ENCODE peak calls at places on chromosomes 16 and 17, in five cellular contexts. L is A549, Q is K562, Z is HepG2, R is GM12878. P is an unnamed sample.

GRCh38 chr16:82138478-82139285 is 31.3 kb downstream of the MPHOSPH6 start:
- DNase-seq in Z (no peak), L (no peak), R (no peak), Q (no peak), P (peak)

GRCh38 chr17:28878981-28879380 is 18.6 kb downstream of the FLOT2 start:
- DNase-seq in Z (peak), L (peak), R (no peak), Q (peak), P (peak)

GRCh38 chr17:51057534-51057933 is 63.1 kb downstream of the SPAG9 start:
- DNase-seq in Q (no peak), L (no peak), R (no peak), Z (no peak), P (no peak)

GRCh38 chr17:82030470-82031302 is 792 bp upstream of the RAC3 start:
- DNase-seq in L (peak), Q (peak), R (no peak), Z (no peak), P (peak)

GRCh38 chr17:45895969-45896793 is 1.8 kb downstream of the MAPT start:
- DNase-seq in Q (no peak), L (peak), R (no peak), Z (no peak), P (peak)

GRCh38 chr16:19106625-19107020 is 7.1 kb upstream of the ITPRIPL2 start:
- DNase-seq in L (no peak), Z (no peak), Q (no peak), R (no peak), P (no peak)

GRCh38 chr17:74987909-74988711 is 678 bp downstream of the CDR2L start:
- DNase-seq in Z (no peak), R (no peak), Q (peak), L (peak), P (peak)

GRCh38 chr17:8126306-8127066 is 2.6 kb upstream of the HES7 start:
- DNase-seq in L (peak), R (no peak), Z (no peak), Q (peak), P (peak)

GRCh38 chr17:42553161-42553818 is 567 bp downstream of the HSD17B1 start:
- DNase-seq in L (peak), Z (no peak), R (no peak), Q (peak), P (peak)

GRCh38 chr16:82169861-82170845 is at the start of gene MPHOSPH6:
- DNase-seq in Z (peak), L (peak), Q (peak), R (peak), P (peak)

GRCh38 chr17:78117027-78117981 is 11.3 kb downstream of the TMC6 start:
- DNase-seq in L (no peak), Q (no peak), R (no peak), Z (no peak), P (peak)

GRCh38 chr17:81002409-81003361 is 11.0 kb downstream of the CHMP6 start:
- DNase-seq in R (no peak), Z (no peak), L (no peak), Q (peak), P (no peak)

GRCh38 chr17:4444782-4445473 is 11.2 kb downstream of the SPNS3 start:
- DNase-seq in L (peak), R (no peak), Q (no peak), Z (no peak), P (no peak)

GRCh38 chr17:66228887-66229782 is at the start of gene APOH:
- DNase-seq in L (peak), R (no peak), Q (no peak), Z (peak), P (no peak)

GRCh38 chr17:16282522-16282921 is 65.5 kb downstream of the PIGL start:
- DNase-seq in Z (no peak), R (no peak), L (peak), Q (no peak), P (no peak)

GRCh38 chr17:66726371-66726770 is 108.5 kb upstream of the CACNG5 start:
- DNase-seq in L (no peak), R (no peak), Z (no peak), Q (no peak), P (no peak)

GRCh38 chr17:54977744-54978143 is 9.2 kb downstream of the STXBP4 start:
- DNase-seq in Q (no peak), L (no peak), R (no peak), Z (no peak), P (no peak)

GRCh38 chr16:88611220-88611821 is 27.1 kb upstream of the IL17C start:
- DNase-seq in Z (no peak), R (no peak), L (no peak), Q (no peak), P (peak)
- TF ChIP-seq JUNB in Z (no peak), R (no peak), L (no peak), Q (no peak), P (no peak)

GRCh38 chr17:76139801-76140660 is 1.0 kb downstream of the FOXJ1 start:
- DNase-seq in R (no peak), Z (no peak), L (no peak), Q (peak), P (peak)
- TF ChIP-seq JUNB in R (no peak), Z (no peak), L (no peak), Q (no peak), P (no peak)

GRCh38 chr17:43856141-43856540 is 9.2 kb downstream of the CD300LG start:
- DNase-seq in L (no peak), Z (no peak), R (no peak), Q (no peak), P (no peak)

GRCh38 chr17:43852571-43852970 is 5.6 kb downstream of the CD300LG start:
- DNase-seq in Z (no peak), R (no peak), Q (no peak), L (no peak), P (no peak)

GRCh38 chr17:43853546-43853945 is 6.6 kb downstream of the CD300LG start:
- DNase-seq in L (no peak), R (no peak), Q (no peak), Z (no peak), P (no peak)

GRCh38 chr17:43855061-43855460 is 8.1 kb downstream of the CD300LG start:
- DNase-seq in Q (no peak), L (no peak), R (no peak), Z (no peak), P (no peak)

GRCh38 chr17:43854498-43854897 is 7.5 kb downstream of the CD300LG start:
- DNase-seq in R (no peak), Z (no peak), Q (no peak), L (no peak), P (no peak)
- TF ChIP-seq JUNB in R (no peak), Z (no peak), Q (no peak), L (no peak), P (no peak)

DNA sequence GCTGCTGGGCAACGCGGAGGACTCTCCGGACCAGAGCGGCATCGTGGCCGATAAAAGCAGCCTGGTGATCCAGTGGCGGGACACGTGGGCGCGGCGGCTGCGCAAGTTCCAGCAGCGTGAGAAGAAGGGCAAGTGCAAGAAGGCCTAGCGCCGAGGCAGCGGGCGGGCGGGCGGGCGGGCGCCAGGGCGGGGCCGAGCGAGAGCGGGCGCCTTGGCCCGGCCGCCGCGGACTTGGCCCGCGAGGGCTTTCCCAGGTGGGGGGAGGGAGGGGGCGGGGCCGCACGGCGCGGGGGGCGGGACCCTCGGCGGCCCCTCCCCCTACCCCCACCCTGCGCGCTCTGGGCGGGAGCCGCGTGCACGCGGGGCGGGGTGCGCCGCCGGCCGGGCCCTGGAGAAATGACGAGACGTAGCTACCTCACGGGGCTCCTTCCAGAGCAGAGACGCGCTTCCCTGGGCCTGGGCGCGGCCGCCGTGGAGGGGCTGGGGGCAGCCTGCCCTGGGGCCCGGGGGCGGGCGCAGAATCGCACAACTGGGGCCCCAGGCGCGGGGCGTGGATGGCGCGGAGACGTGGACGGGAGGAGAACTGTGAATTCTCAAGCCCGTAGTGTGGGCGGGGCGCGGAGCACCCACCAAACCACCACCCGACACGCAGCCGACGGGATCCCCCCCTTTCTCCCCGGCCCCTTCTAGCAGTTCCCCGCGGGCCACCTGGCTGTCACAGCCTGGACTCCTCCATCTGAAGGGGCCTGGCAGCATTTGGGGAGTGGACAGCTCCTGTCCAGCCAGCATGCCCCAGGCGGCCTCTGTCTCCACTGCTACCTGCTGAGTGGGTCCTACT is 218.7 kb downstream of the NTN1 start:
- DNase-seq in Z (no peak), R (no peak), Q (peak), L (peak), P (peak)
- TF ChIP-seq JUNB in Z (no peak), R (no peak), Q (no peak), L (no peak), P (no peak)

P was measured in GM23338.